ENCODE peak calls at places on chromosome 7, in eight cellular contexts. One of them, this sample, is unnamed.

GRCh38 chr7:157739650-157740049 is 402.8 kb downstream of the DNAJB6 start:
- DNase-seq in aorta: no peak
- DNase-seq in A549: no peak
- DNase-seq in stimulated activated CD4-positive, alpha-beta T cell treated with anti-CD3 and anti-CD28 coated beads, Interleukin-15, amount 100 ng/mL, for 48 hours: no peak
- DNase-seq in endothelial cell: no peak
- DNase-seq in AG20443: no peak
- DNase-seq in HS-5: no peak
- DNase-seq in heart right ventricle: no peak
- DNase-seq in this sample: no peak

GRCh38 chr7:81004098-81004497 is 85.2 kb upstream of the SEMA3C start:
- DNase-seq in aorta: no peak
- DNase-seq in A549: no peak
- DNase-seq in stimulated activated CD4-positive, alpha-beta T cell treated with anti-CD3 and anti-CD28 coated beads, Interleukin-15, amount 100 ng/mL, for 48 hours: no peak
- DNase-seq in endothelial cell: no peak
- DNase-seq in AG20443: peak; percentile 66
- DNase-seq in HS-5: no peak
- DNase-seq in heart right ventricle: no peak
- DNase-seq in this sample: no peak

GRCh38 chr7:87474533-87475358 is 734 bp downstream of the ABCB4 start:
- DNase-seq in aorta: no peak
- DNase-seq in A549: no peak
- DNase-seq in stimulated activated CD4-positive, alpha-beta T cell treated with anti-CD3 and anti-CD28 coated beads, Interleukin-15, amount 100 ng/mL, for 48 hours: no peak
- DNase-seq in endothelial cell: no peak
- DNase-seq in AG20443: peak; percentile 56
- DNase-seq in HS-5: no peak
- DNase-seq in heart right ventricle: peak; percentile 23
- DNase-seq in this sample: no peak

GRCh38 chr7:81515009-81515408 is 254.8 kb downstream of the HGF start:
- DNase-seq in aorta: no peak
- DNase-seq in A549: no peak
- DNase-seq in stimulated activated CD4-positive, alpha-beta T cell treated with anti-CD3 and anti-CD28 coated beads, Interleukin-15, amount 100 ng/mL, for 48 hours: no peak
- DNase-seq in endothelial cell: no peak
- DNase-seq in AG20443: no peak
- DNase-seq in HS-5: no peak
- DNase-seq in heart right ventricle: no peak
- DNase-seq in this sample: no peak

GRCh38 chr7:73823257-73823656 is 7.5 kb upstream of the CLDN4 start:
- DNase-seq in aorta: peak; percentile 24
- DNase-seq in A549: no peak
- DNase-seq in stimulated activated CD4-positive, alpha-beta T cell treated with anti-CD3 and anti-CD28 coated beads, Interleukin-15, amount 100 ng/mL, for 48 hours: no peak
- DNase-seq in endothelial cell: no peak
- DNase-seq in AG20443: no peak
- DNase-seq in HS-5: no peak
- DNase-seq in heart right ventricle: no peak
- DNase-seq in this sample: no peak

GRCh38 chr7:6228865-6229264 is 43.6 kb downstream of the CYTH3 start:
- DNase-seq in aorta: no peak
- DNase-seq in A549: no peak
- DNase-seq in stimulated activated CD4-positive, alpha-beta T cell treated with anti-CD3 and anti-CD28 coated beads, Interleukin-15, amount 100 ng/mL, for 48 hours: no peak
- DNase-seq in endothelial cell: no peak
- DNase-seq in AG20443: peak; percentile 57
- DNase-seq in HS-5: no peak
- DNase-seq in heart right ventricle: no peak
- DNase-seq in this sample: peak; percentile 65

GRCh38 chr7:30022991-30023390 is 3.5 kb downstream of the FKBP14 start:
- DNase-seq in aorta: no peak
- DNase-seq in A549: no peak
- DNase-seq in stimulated activated CD4-positive, alpha-beta T cell treated with anti-CD3 and anti-CD28 coated beads, Interleukin-15, amount 100 ng/mL, for 48 hours: no peak
- DNase-seq in endothelial cell: no peak
- DNase-seq in AG20443: no peak
- DNase-seq in HS-5: no peak
- DNase-seq in heart right ventricle: no peak
- DNase-seq in this sample: no peak

GRCh38 chr7:127588019-127588696 is at the start of gene ARF5:
- DNase-seq in aorta: peak; percentile 96
- DNase-seq in A549: peak; percentile 74
- DNase-seq in stimulated activated CD4-positive, alpha-beta T cell treated with anti-CD3 and anti-CD28 coated beads, Interleukin-15, amount 100 ng/mL, for 48 hours: peak; percentile 56
- DNase-seq in endothelial cell: peak; percentile 92
- DNase-seq in AG20443: peak; percentile 98
- DNase-seq in HS-5: no peak
- DNase-seq in heart right ventricle: peak; percentile 88
- DNase-seq in this sample: peak; percentile 93

GRCh38 chr7:13920053-13920697 is 69.3 kb downstream of the ETV1 start:
- DNase-seq in aorta: no peak
- DNase-seq in A549: peak; percentile 86
- DNase-seq in stimulated activated CD4-positive, alpha-beta T cell treated with anti-CD3 and anti-CD28 coated beads, Interleukin-15, amount 100 ng/mL, for 48 hours: no peak
- DNase-seq in endothelial cell: peak; percentile 39
- DNase-seq in AG20443: peak; percentile 56
- DNase-seq in HS-5: peak; percentile 100
- DNase-seq in heart right ventricle: peak; percentile 55
- DNase-seq in this sample: peak; percentile 7

GRCh38 chr7:112452102-112452888 is 2.0 kb downstream of the IFRD1 start:
- DNase-seq in aorta: peak; percentile 88
- DNase-seq in A549: peak; percentile 24
- DNase-seq in stimulated activated CD4-positive, alpha-beta T cell treated with anti-CD3 and anti-CD28 coated beads, Interleukin-15, amount 100 ng/mL, for 48 hours: no peak
- DNase-seq in endothelial cell: peak; percentile 17
- DNase-seq in AG20443: peak; percentile 42
- DNase-seq in HS-5: no peak
- DNase-seq in heart right ventricle: peak; percentile 66
- DNase-seq in this sample: no peak

GRCh38 chr7:142948603-142949002 is 9.3 kb downstream of the LLCFC1 start:
- DNase-seq in aorta: no peak
- DNase-seq in A549: no peak
- DNase-seq in stimulated activated CD4-positive, alpha-beta T cell treated with anti-CD3 and anti-CD28 coated beads, Interleukin-15, amount 100 ng/mL, for 48 hours: no peak
- DNase-seq in endothelial cell: no peak
- DNase-seq in AG20443: no peak
- DNase-seq in HS-5: no peak
- DNase-seq in heart right ventricle: no peak
- DNase-seq in this sample: no peak

GRCh38 chr7:64999165-65000004 is 7.1 kb downstream of the ERV3-1 start:
- DNase-seq in aorta: no peak
- DNase-seq in A549: peak; percentile 6
- DNase-seq in stimulated activated CD4-positive, alpha-beta T cell treated with anti-CD3 and anti-CD28 coated beads, Interleukin-15, amount 100 ng/mL, for 48 hours: no peak
- DNase-seq in endothelial cell: peak; percentile 16
- DNase-seq in AG20443: no peak
- DNase-seq in HS-5: no peak
- DNase-seq in heart right ventricle: no peak
- DNase-seq in this sample: peak; percentile 72

GRCh38 chr7:93327006-93327633 is 95.0 kb downstream of the VPS50 start:
- DNase-seq in aorta: no peak
- DNase-seq in A549: no peak
- DNase-seq in stimulated activated CD4-positive, alpha-beta T cell treated with anti-CD3 and anti-CD28 coated beads, Interleukin-15, amount 100 ng/mL, for 48 hours: no peak
- DNase-seq in endothelial cell: no peak
- DNase-seq in AG20443: peak; percentile 68
- DNase-seq in HS-5: peak; percentile 73
- DNase-seq in heart right ventricle: no peak
- DNase-seq in this sample: no peak

GRCh38 chr7:130143334-130143732 is 61.9 kb downstream of the TMEM209 start:
- DNase-seq in aorta: no peak
- DNase-seq in A549: no peak
- DNase-seq in stimulated activated CD4-positive, alpha-beta T cell treated with anti-CD3 and anti-CD28 coated beads, Interleukin-15, amount 100 ng/mL, for 48 hours: no peak
- DNase-seq in endothelial cell: no peak
- DNase-seq in AG20443: no peak
- DNase-seq in HS-5: no peak
- DNase-seq in heart right ventricle: no peak
- DNase-seq in this sample: no peak

GRCh38 chr7:134502463-134502862 is 24.9 kb upstream of the AKR1B10 start:
- DNase-seq in aorta: no peak
- DNase-seq in A549: no peak
- DNase-seq in stimulated activated CD4-positive, alpha-beta T cell treated with anti-CD3 and anti-CD28 coated beads, Interleukin-15, amount 100 ng/mL, for 48 hours: no peak
- DNase-seq in endothelial cell: no peak
- DNase-seq in AG20443: peak; percentile 50
- DNase-seq in HS-5: no peak
- DNase-seq in heart right ventricle: peak; percentile 33
- DNase-seq in this sample: no peak

GRCh38 chr7:91913612-91914011 is 27.1 kb upstream of the AKAP9 start:
- DNase-seq in aorta: no peak
- DNase-seq in A549: no peak
- DNase-seq in stimulated activated CD4-positive, alpha-beta T cell treated with anti-CD3 and anti-CD28 coated beads, Interleukin-15, amount 100 ng/mL, for 48 hours: no peak
- DNase-seq in endothelial cell: no peak
- DNase-seq in AG20443: peak; percentile 20
- DNase-seq in HS-5: no peak
- DNase-seq in heart right ventricle: no peak
- DNase-seq in this sample: no peak

GRCh38 chr7:110205899-110206298 is 885.0 kb upstream of the LRRN3 start:
- DNase-seq in aorta: no peak
- DNase-seq in A549: no peak
- DNase-seq in stimulated activated CD4-positive, alpha-beta T cell treated with anti-CD3 and anti-CD28 coated beads, Interleukin-15, amount 100 ng/mL, for 48 hours: no peak
- DNase-seq in endothelial cell: no peak
- DNase-seq in AG20443: no peak
- DNase-seq in HS-5: no peak
- DNase-seq in heart right ventricle: no peak
- DNase-seq in this sample: no peak

GRCh38 chr7:41481353-41481752 is 221.5 kb downstream of the INHBA start:
- DNase-seq in aorta: no peak
- DNase-seq in A549: no peak
- DNase-seq in stimulated activated CD4-positive, alpha-beta T cell treated with anti-CD3 and anti-CD28 coated beads, Interleukin-15, amount 100 ng/mL, for 48 hours: no peak
- DNase-seq in endothelial cell: no peak
- DNase-seq in AG20443: no peak
- DNase-seq in HS-5: no peak
- DNase-seq in heart right ventricle: no peak
- DNase-seq in this sample: no peak

GRCh38 chr7:70559815-70560214 is 572.1 kb upstream of the GALNT17 start:
- DNase-seq in aorta: no peak
- DNase-seq in A549: no peak
- DNase-seq in stimulated activated CD4-positive, alpha-beta T cell treated with anti-CD3 and anti-CD28 coated beads, Interleukin-15, amount 100 ng/mL, for 48 hours: no peak
- DNase-seq in endothelial cell: no peak
- DNase-seq in AG20443: no peak
- DNase-seq in HS-5: no peak
- DNase-seq in heart right ventricle: no peak
- DNase-seq in this sample: no peak

GRCh38 chr7:2114052-2114451 is 118.7 kb downstream of the MAD1L1 start:
- DNase-seq in aorta: no peak
- DNase-seq in A549: no peak
- DNase-seq in stimulated activated CD4-positive, alpha-beta T cell treated with anti-CD3 and anti-CD28 coated beads, Interleukin-15, amount 100 ng/mL, for 48 hours: no peak
- DNase-seq in endothelial cell: no peak
- DNase-seq in AG20443: peak; percentile 81
- DNase-seq in HS-5: peak; percentile 60
- DNase-seq in heart right ventricle: no peak
- DNase-seq in this sample: no peak

GRCh38 chr7:35424869-35425495 is 171.1 kb upstream of the TBX20 start:
- DNase-seq in aorta: no peak
- DNase-seq in A549: peak; percentile 61
- DNase-seq in stimulated activated CD4-positive, alpha-beta T cell treated with anti-CD3 and anti-CD28 coated beads, Interleukin-15, amount 100 ng/mL, for 48 hours: peak; percentile 7
- DNase-seq in endothelial cell: peak; percentile 71
- DNase-seq in AG20443: peak; percentile 83
- DNase-seq in HS-5: peak; percentile 22
- DNase-seq in heart right ventricle: peak; percentile 55
- DNase-seq in this sample: peak; percentile 67

GRCh38 chr7:31651800-31652326 is 35.2 kb upstream of the PPP1R17 start:
- DNase-seq in aorta: no peak
- DNase-seq in A549: no peak
- DNase-seq in stimulated activated CD4-positive, alpha-beta T cell treated with anti-CD3 and anti-CD28 coated beads, Interleukin-15, amount 100 ng/mL, for 48 hours: no peak
- DNase-seq in endothelial cell: no peak
- DNase-seq in AG20443: no peak
- DNase-seq in HS-5: no peak
- DNase-seq in heart right ventricle: no peak
- DNase-seq in this sample: no peak

GRCh38 chr7:129434846-129435318 is 650 bp downstream of the STRIP2 start:
- DNase-seq in aorta: peak; percentile 75
- DNase-seq in A549: no peak
- DNase-seq in stimulated activated CD4-positive, alpha-beta T cell treated with anti-CD3 and anti-CD28 coated beads, Interleukin-15, amount 100 ng/mL, for 48 hours: no peak
- DNase-seq in endothelial cell: peak; percentile 43
- DNase-seq in AG20443: peak; percentile 53
- DNase-seq in HS-5: no peak
- DNase-seq in heart right ventricle: no peak
- DNase-seq in this sample: peak; percentile 65

GRCh38 chr7:18976715-18977466 is 140.5 kb downstream of the TWIST1 start:
- DNase-seq in aorta: no peak
- DNase-seq in A549: no peak
- DNase-seq in stimulated activated CD4-positive, alpha-beta T cell treated with anti-CD3 and anti-CD28 coated beads, Interleukin-15, amount 100 ng/mL, for 48 hours: no peak
- DNase-seq in endothelial cell: no peak
- DNase-seq in AG20443: no peak
- DNase-seq in HS-5: no peak
- DNase-seq in heart right ventricle: no peak
- DNase-seq in this sample: no peak

GRCh38 chr7:159088016-159088865 is 56.4 kb downstream of the VIPR2 start:
- DNase-seq in aorta: peak; percentile 35
- DNase-seq in A549: no peak
- DNase-seq in stimulated activated CD4-positive, alpha-beta T cell treated with anti-CD3 and anti-CD28 coated beads, Interleukin-15, amount 100 ng/mL, for 48 hours: no peak
- DNase-seq in endothelial cell: no peak
- DNase-seq in AG20443: no peak
- DNase-seq in HS-5: no peak
- DNase-seq in heart right ventricle: no peak
- DNase-seq in this sample: no peak

GRCh38 chr7:137508437-137509175 is 165.1 kb upstream of the PTN start:
- DNase-seq in aorta: no peak
- DNase-seq in A549: no peak
- DNase-seq in stimulated activated CD4-positive, alpha-beta T cell treated with anti-CD3 and anti-CD28 coated beads, Interleukin-15, amount 100 ng/mL, for 48 hours: no peak
- DNase-seq in endothelial cell: no peak
- DNase-seq in AG20443: peak; percentile 63
- DNase-seq in HS-5: peak; percentile 52
- DNase-seq in heart right ventricle: no peak
- DNase-seq in this sample: no peak

This sample was measured in K562.